ENCODE peak calls at places on chromosomes 2 and 18, in five cellular contexts. K is activated T-cell treated with anti-CD3 and anti-CD28 coated beads, Interleukin-2, amount 50 U/mL, for 1 hour; M is stimulated activated naive CD8-positive, alpha-beta T cell treated with anti-CD3 and anti-CD28 coated beads, Interleukin-15, amount 100 ng/mL, for 72 hours; J is T-helper 2 cell; E is SW 1271. U is an unnamed sample.

GRCh38 chr2:179332903-179333302 is 68.3 kb upstream of the SESTD1 start:
- DNase-seq in M (no peak), E (no peak), K (no peak), J (no peak), U (no peak)

GRCh38 chr2:37318401-37318800 is 6.2 kb downstream of the PRKD3 start:
- DNase-seq in E (no peak), M (no peak), J (no peak), K (no peak), U (no peak)

GRCh38 chr18:57004366-57005121 is 142.3 kb upstream of the BOD1L2 start:
- DNase-seq in E (no peak), K (no peak), M (no peak), J (no peak), U (no peak)

GRCh38 chr2:20468549-20469500 is 22.0 kb downstream of the RHOB start:
- DNase-seq in E (no peak), K (no peak), J (no peak), M (no peak), U (no peak)

GRCh38 chr2:26613241-26614204 is 27.6 kb downstream of the CIB4 start:
- DNase-seq in K (no peak), E (no peak), M (no peak), J (no peak), U (no peak)

GRCh38 chr2:66481100-66481549 is 46.2 kb downstream of the MEIS1 start:
- DNase-seq in M (no peak), J (no peak), E (no peak), K (no peak), U (no peak)

GRCh38 chr2:25618676-25619075 is 54.7 kb downstream of the DTNB start:
- DNase-seq in J (no peak), E (no peak), K (no peak), M (no peak), U (no peak)

GRCh38 chr2:6072757-6073156 is 380.6 kb downstream of the SOX11 start:
- DNase-seq in M (no peak), E (no peak), K (no peak), J (no peak), U (no peak)

GRCh38 chr2:117785740-117786139 is 28.8 kb upstream of the DDX18 start:
- DNase-seq in M (peak; percentile 30), K (no peak), E (no peak), J (peak; percentile 7), U (no peak)

GRCh38 chr2:240244543-240244942 is 104.1 kb upstream of the OTOS start:
- DNase-seq in E (no peak), K (no peak), J (no peak), M (no peak), U (no peak)

GRCh38 chr18:9101730-9102390 is 639 bp upstream of the NDUFV2 start:
- DNase-seq in M (no peak), J (no peak), K (no peak), E (no peak), U (no peak)

GRCh38 chr2:182831097-182831496 is 35.3 kb downstream of the FRZB start:
- DNase-seq in J (no peak), E (no peak), K (no peak), M (no peak), U (no peak)